ENCODE peak calls at places on chromosomes 5 and 9, in eight cellular contexts. Z is breast epithelium, W is trophoblast cell, D is suprapubic skin, J is GM23248, S is PC-9, F is heart right ventricle, M is Caco-2. I is an unnamed sample.

GRCh38 chr5:83744851-83745250 is 24.2 kb upstream of the HAPLN1 start:
- DNase-seq in Z (no peak), W (peak; percentile 77), D (no peak), J (peak; percentile 17), S (no peak), F (no peak), M (no peak), I (no peak)

GRCh38 chr9:91865041-91865440 is 85.0 kb downstream of the ROR2 start:
- DNase-seq in Z (no peak), W (no peak), D (no peak), J (peak; percentile 10), S (no peak), F (no peak), M (no peak), I (no peak)

GRCh38 chr9:110950041-110950645 is 88.1 kb downstream of the LPAR1 start:
- DNase-seq in Z (no peak), W (peak; percentile 20), D (no peak), J (peak; percentile 50), S (no peak), F (no peak), M (no peak), I (no peak)

GRCh38 chr5:175478008-175478383 is 364 bp upstream of the SFXN1 start:
- DNase-seq in Z (no peak), W (no peak), D (no peak), J (no peak), S (no peak), F (no peak), M (no peak), I (no peak)

GRCh38 chr5:131634666-131634995 is 398 bp downstream of the RAPGEF6 start:
- DNase-seq in Z (no peak), W (peak; percentile 69), D (peak; percentile 86), J (peak; percentile 71), S (peak; percentile 55), F (peak; percentile 56), M (peak; percentile 80), I (peak; percentile 39)

GRCh38 chr5:2864515-2864914 is 113.0 kb upstream of the IRX2 start:
- DNase-seq in Z (no peak), W (no peak), D (no peak), J (no peak), S (no peak), F (no peak), M (no peak), I (no peak)

GRCh38 chr5:115565233-115565632 is 20.7 kb upstream of the FEM1C start:
- DNase-seq in Z (no peak), W (peak; percentile 33), D (no peak), J (no peak), S (no peak), F (no peak), M (no peak), I (no peak)

GRCh38 chr5:15683332-15683731 is 183.4 kb downstream of the FBXL7 start:
- DNase-seq in Z (no peak), W (peak; percentile 5), D (no peak), J (no peak), S (no peak), F (peak; percentile 47), M (peak; percentile 16), I (peak; percentile 52)

GRCh38 chr5:83632874-83633273 is 87.8 kb downstream of the HAPLN1 start:
- DNase-seq in Z (no peak), W (peak; percentile 31), D (no peak), J (peak; percentile 10), S (peak; percentile 74), F (no peak), M (peak; percentile 46), I (no peak)

GRCh38 chr5:172919525-172920446 is 39.4 kb upstream of the RPL26L1 start:
- DNase-seq in Z (no peak), W (no peak), D (no peak), J (no peak), S (no peak), F (no peak), M (no peak), I (no peak)

GRCh38 chr5:10478436-10478835 is 36.8 kb downstream of the ROPN1L start:
- DNase-seq in Z (no peak), W (no peak), D (no peak), J (peak; percentile 27), S (no peak), F (no peak), M (no peak), I (no peak)

GRCh38 chr9:122444366-122444765 is 33.4 kb downstream of the OR1J1 start:
- DNase-seq in Z (no peak), W (no peak), D (no peak), J (peak; percentile 75), S (no peak), F (no peak), M (no peak), I (no peak)

GRCh38 chr9:95645992-95646391 is 129.2 kb upstream of the PTCH1 start:
- DNase-seq in Z (no peak), W (no peak), D (no peak), J (peak; percentile 10), S (no peak), F (no peak), M (no peak), I (no peak)

GRCh38 chr5:127648997-127649550 is at the start of gene CTXN3:
- DNase-seq in Z (no peak), W (no peak), D (no peak), J (no peak), S (no peak), F (no peak), M (no peak), I (no peak)

DNA sequence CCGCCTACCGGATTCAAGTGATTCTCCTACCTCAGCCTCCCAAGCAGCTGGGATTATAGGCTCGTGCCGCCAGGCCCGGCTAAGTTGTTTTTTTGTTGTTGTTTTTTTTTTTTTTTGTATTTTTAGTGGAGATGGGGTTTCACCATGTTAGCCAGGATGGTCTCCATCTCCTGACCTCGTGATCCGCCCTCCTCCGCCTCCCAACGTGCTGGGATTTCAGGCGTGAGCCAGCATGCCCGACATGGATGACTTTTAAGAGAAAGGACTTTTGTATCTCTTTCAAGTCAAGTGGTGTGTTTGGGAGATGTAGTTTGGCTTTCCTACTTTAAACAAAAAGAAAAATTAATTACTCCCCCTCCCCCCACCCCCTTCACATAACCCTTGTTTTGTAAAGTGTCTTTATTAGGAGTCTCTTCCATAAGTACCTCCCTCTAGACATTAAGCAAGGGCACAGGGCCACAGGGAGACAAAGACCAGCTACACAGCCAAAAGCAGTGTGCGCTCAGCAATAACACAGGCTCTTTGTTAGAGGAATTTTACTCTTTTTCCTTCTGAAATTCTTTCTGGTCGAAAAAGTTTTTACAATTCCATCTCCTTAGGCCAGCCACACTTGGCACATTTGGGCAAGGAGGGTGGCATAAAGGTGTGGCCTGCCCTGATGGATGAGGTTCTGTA is 31.2 kb downstream of the JAKMIP2 start:
- DNase-seq in Z (no peak), W (no peak), D (no peak), J (no peak), S (no peak), F (no peak), M (no peak), I (no peak)
- H3K4me1 ChIP-seq in Z (no peaks in the 10 kb centered on the region), W (peaks cover 3% of the 10 kb centered on the region), D (no peaks in the 10 kb centered on the region), J (no peaks in the 10 kb centered on the region), S (no peaks in the 10 kb centered on the region), F (no peaks in the 10 kb centered on the region), M (peaks cover 12% of the 10 kb centered on the region), I (peaks cover 9% of the 10 kb centered on the region)

DNA sequence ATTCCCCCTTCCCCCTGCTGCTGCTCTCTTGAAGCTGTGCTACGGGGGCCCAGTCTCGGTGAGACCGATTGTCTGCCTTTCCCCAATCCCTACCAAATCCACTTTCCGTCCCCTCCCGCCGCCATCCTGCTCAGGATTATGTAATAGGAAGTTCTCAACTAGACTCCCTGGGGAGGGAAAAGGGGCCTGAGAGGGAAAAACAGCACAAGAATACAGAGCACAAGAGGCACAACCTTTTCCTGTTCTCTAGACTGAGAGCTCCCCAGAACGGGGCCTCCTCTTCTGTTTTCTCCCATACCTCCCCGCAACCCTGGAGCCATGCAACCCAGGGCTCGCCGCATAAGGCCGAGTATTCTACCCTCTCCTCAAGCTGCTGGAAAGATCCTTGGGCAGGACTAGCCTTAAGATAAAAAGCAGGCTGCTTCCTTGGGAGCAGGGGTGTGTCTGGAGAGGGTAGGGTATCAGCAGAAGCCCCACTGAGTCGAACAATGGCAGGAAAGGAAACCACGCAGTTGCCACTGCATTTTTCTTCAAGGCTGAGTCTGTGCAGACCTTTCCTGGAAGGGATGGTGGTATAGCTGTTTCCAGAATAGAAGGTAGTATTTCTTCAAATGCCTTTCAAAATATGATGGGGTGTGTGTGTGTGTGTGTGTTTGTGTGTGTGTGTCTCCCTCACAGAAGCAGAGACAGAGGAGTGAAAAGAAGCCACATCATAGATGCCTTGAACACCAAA is 12.9 kb downstream of the MYORG start:
- DNase-seq in Z (no peak), W (no peak), D (peak; percentile 67), J (no peak), S (no peak), F (peak; percentile 42), M (no peak), I (peak; percentile 27)
- H3K4me3 ChIP-seq in Z (no peak overlapping the region), W (no peak overlapping the region), D (no peak overlapping the region), J (no peak overlapping the region), S (no peak overlapping the region), F (no peak overlapping the region), M (no peak overlapping the region), I (no peak overlapping the region)

GRCh38 chr5:119339344-119339743 is 16.5 kb upstream of the TNFAIP8 start:
- DNase-seq in Z (no peak), W (no peak), D (no peak), J (no peak), S (no peak), F (no peak), M (no peak), I (no peak)
- H3K4me1 ChIP-seq in Z (peaks cover 3% of the 10 kb centered on the region), W (peaks cover 16% of the 10 kb centered on the region), D (peaks cover 39% of the 10 kb centered on the region), J (no peaks in the 10 kb centered on the region), S (no peaks in the 10 kb centered on the region), F (no peaks in the 10 kb centered on the region), M (peaks cover 7% of the 10 kb centered on the region), I (peaks cover 4% of the 10 kb centered on the region)

GRCh38 chr5:68265347-68265746 is 49.8 kb downstream of the PIK3R1 start:
- DNase-seq in Z (no peak), W (no peak), D (no peak), J (no peak), S (no peak), F (no peak), M (no peak), I (no peak)

GRCh38 chr5:68264024-68264956 is 48.7 kb downstream of the PIK3R1 start:
- DNase-seq in Z (no peak), W (no peak), D (no peak), J (peak; percentile 60), S (no peak), F (no peak), M (no peak), I (no peak)

GRCh38 chr5:68266457-68266856 is 50.9 kb downstream of the PIK3R1 start:
- DNase-seq in Z (no peak), W (peak; percentile 53), D (no peak), J (no peak), S (no peak), F (no peak), M (no peak), I (no peak)

GRCh38 chr5:68267044-68267443 is 51.5 kb downstream of the PIK3R1 start:
- DNase-seq in Z (no peak), W (no peak), D (no peak), J (no peak), S (no peak), F (no peak), M (no peak), I (no peak)

DNA sequence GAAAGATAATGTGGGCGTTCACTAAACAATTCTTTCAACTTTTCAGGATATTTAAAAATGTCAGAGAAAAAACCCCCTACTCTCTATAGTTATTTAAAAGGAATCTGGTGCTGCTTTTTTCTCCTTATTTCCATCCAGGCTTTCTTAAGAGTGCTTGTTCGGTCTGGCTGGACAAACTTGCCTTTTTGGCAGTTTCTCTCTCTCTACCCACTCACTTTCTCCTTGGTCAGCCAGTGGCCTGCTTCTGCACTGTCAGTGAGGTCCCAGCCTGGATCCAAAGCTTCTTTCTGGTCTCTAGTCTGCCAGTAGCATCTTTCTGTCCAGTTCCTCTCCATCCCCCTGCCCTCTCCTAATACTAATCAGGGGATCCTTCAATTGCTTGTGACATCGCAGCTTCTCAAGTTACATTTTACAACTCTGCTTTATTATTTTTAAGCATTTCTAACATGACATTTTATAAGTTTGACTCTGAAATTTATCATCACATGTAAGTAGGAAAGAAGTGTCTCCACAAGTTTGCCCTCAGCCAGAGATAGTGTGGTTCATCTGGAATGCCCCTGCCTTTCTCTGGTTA is 50.4 kb downstream of the PIK3R1 start:
- DNase-seq in Z (no peak), W (peak; percentile 13), D (no peak), J (peak; percentile 63), S (no peak), F (no peak), M (no peak), I (no peak)
- H3K4me3 ChIP-seq in Z (no peak overlapping the region), W (no peak overlapping the region), D (no peak overlapping the region), J (peak overlapping the region; percentile 5), S (no peak overlapping the region), F (no peak overlapping the region), M (no peak overlapping the region), I (no peak overlapping the region)

I was measured in iPS DF 6.9.